ENCODE peak calls at places on chromosomes 13 and 19, in eight cellular contexts. V, L, Y, X, R, Z, F and U are unnamed samples.

GRCh38 chr13:21884299-21884878 is 213.5 kb downstream of the FGF9 start:
- DNase-seq in V (no peak), L (no peak), Y (no peak), X (no peak), R (no peak), Z (no peak), F (no peak), U (no peak)

GRCh38 chr19:49165111-49165750 is 7.6 kb downstream of the TRPM4 start:
- DNase-seq in V (no peak), L (no peak), Y (peak), X (no peak), R (no peak), Z (no peak), F (no peak), U (no peak)

GRCh38 chr13:75705395-75705794 is 69.3 kb downstream of the LMO7 start:
- DNase-seq in V (no peak), L (no peak), Y (no peak), X (no peak), R (no peak), Z (no peak), F (peak), U (peak)

GRCh38 chr13:24050292-24050711 is 110.2 kb upstream of the SPATA13 start:
- DNase-seq in V (no peak), L (no peak), Y (peak), X (no peak), R (peak), Z (no peak), F (peak), U (peak)

GRCh38 chr19:46602392-46603194 is 1.5 kb downstream of the CALM3 start:
- DNase-seq in V (no peak), L (peak), Y (no peak), X (no peak), R (peak), Z (no peak), F (no peak), U (no peak)

GRCh38 chr19:5000120-5000611 is 31.3 kb downstream of the KDM4B start:
- DNase-seq in V (no peak), L (no peak), Y (no peak), X (no peak), R (no peak), Z (no peak), F (no peak), U (no peak)

GRCh38 chr13:23921451-23921888 is 24.2 kb upstream of the C1QTNF9B start:
- DNase-seq in V (peak), L (no peak), Y (peak), X (peak), R (peak), Z (peak), F (peak), U (peak)

GRCh38 chr13:79898996-79899395 is 418.0 kb downstream of the NDFIP2 start:
- DNase-seq in V (no peak), L (no peak), Y (no peak), X (no peak), R (no peak), Z (no peak), F (peak), U (no peak)

GRCh38 chr13:75675421-75675820 is 39.3 kb downstream of the LMO7 start:
- DNase-seq in V (peak), L (no peak), Y (no peak), X (no peak), R (no peak), Z (no peak), F (peak), U (no peak)

GRCh38 chr19:13946414-13946813 is 5.9 kb upstream of the DCAF15 start:
- DNase-seq in V (no peak), L (no peak), Y (no peak), X (no peak), R (no peak), Z (no peak), F (no peak), U (no peak)

GRCh38 chr19:41408256-41408655 is 10.6 kb downstream of the BCKDHA start:
- DNase-seq in V (no peak), L (no peak), Y (no peak), X (no peak), R (no peak), Z (no peak), F (no peak), U (no peak)

GRCh38 chr19:44677019-44677809 is 5.9 kb downstream of the CEACAM19 start:
- DNase-seq in V (peak), L (no peak), Y (no peak), X (no peak), R (no peak), Z (no peak), F (peak), U (peak)

GRCh38 chr13:62721893-62722292 is 1306.2 kb upstream of the PCDH20 start:
- DNase-seq in V (no peak), L (no peak), Y (no peak), X (no peak), R (no peak), Z (no peak), F (no peak), U (no peak)